ENCODE peak calls at places on chromosomes 5 and 9, in four cellular contexts. O is uterus, F is WERI-Rb-1, Z is gastrocnemius medialis. R is an unnamed sample. For H3K27me3, the result is how much of the 10 kb centered on the place peaks cover.

GRCh38 chr5:177369050-177369912 is 11.6 kb downstream of the RGS14 start:
- DNase-seq in O (no peak), F (no peak), Z (peak), R (no peak)

GRCh38 chr9:132207839-132208615 is 46.2 kb downstream of the NTNG2 start:
- DNase-seq in O (no peak), F (no peak), Z (no peak), R (no peak)

GRCh38 chr9:110997847-110998246 is 40.4 kb downstream of the LPAR1 start:
- DNase-seq in O (no peak), F (no peak), Z (no peak), R (peak)

GRCh38 chr9:120886490-120886967 is 9.5 kb upstream of the PHF19 start:
- DNase-seq in O (peak), F (no peak), Z (peak), R (no peak)

GRCh38 chr9:120532891-120533290 is 47.1 kb downstream of the CDK5RAP2 start:
- DNase-seq in O (no peak), F (no peak), Z (no peak), R (peak)

GRCh38 chr9:125240649-125240999 is 519 bp downstream of the HSPA5 start:
- DNase-seq in O (peak), F (no peak), Z (peak), R (no peak)

GRCh38 chr9:78031271-78031825 is at the start of gene GNAQ:
- DNase-seq in O (peak), F (peak), Z (no peak), R (no peak)

GRCh38 chr5:139744471-139745120 is 51.0 kb upstream of the PSD2 start:
- DNase-seq in O (no peak), F (peak), Z (no peak), R (no peak)

GRCh38 chr5:180172447-180173197 is 36.4 kb downstream of the RASGEF1C start:
- DNase-seq in O (no peak), F (no peak), Z (no peak), R (no peak)

GRCh38 chr5:71782771-71783770 is 64.0 kb downstream of the CARTPT start:
- DNase-seq in O (peak), F (peak), Z (peak), R (peak)

GRCh38 chr5:172335721-172336120 is 52.2 kb upstream of the UBTD2 start:
- DNase-seq in O (no peak), F (no peak), Z (no peak), R (no peak)

GRCh38 chr5:115389799-115390382 is 93.4 kb upstream of the CCDC112 start:
- DNase-seq in O (no peak), F (peak), Z (no peak), R (no peak)

GRCh38 chr9:33112099-33112498 is 35.6 kb upstream of the SMU1 start:
- DNase-seq in O (no peak), F (no peak), Z (no peak), R (no peak)

GRCh38 chr5:122937914-122938313 is 92.5 kb downstream of the SNX24 start:
- DNase-seq in O (no peak), F (no peak), Z (peak), R (no peak)

GRCh38 chr9:69172895-69173294 is 1.2 kb upstream of the TJP2 start:
- DNase-seq in O (no peak), F (no peak), Z (no peak), R (peak)

GRCh38 chr5:2167671-2168070 is 284.9 kb upstream of the IRX4 start:
- DNase-seq in O (no peak), F (no peak), Z (no peak), R (no peak)

GRCh38 chr5:150577378-150577777 is 63.1 kb upstream of the SYNPO start:
- DNase-seq in O (no peak), F (no peak), Z (peak), R (no peak)

GRCh38 chr9:91193658-91194391 is 167.9 kb downstream of the AUH start:
- DNase-seq in O (peak), F (peak), Z (peak), R (peak)

GRCh38 chr5:82358454-82358853 is 80.3 kb upstream of the RPS23 start:
- DNase-seq in O (no peak), F (no peak), Z (no peak), R (peak)

GRCh38 chr9:136530472-136531089 is 15.3 kb downstream of the NOTCH1 start:
- DNase-seq in O (no peak), F (no peak), Z (no peak), R (no peak)

GRCh38 chr5:72394688-72395087 is 74.5 kb downstream of the PTCD2 start:
- DNase-seq in O (no peak), F (peak), Z (no peak), R (no peak)

GRCh38 chr5:72115277-72115676 is 8.0 kb downstream of the MAP1B start:
- DNase-seq in O (no peak), F (no peak), Z (no peak), R (no peak)

GRCh38 chr9:96644137-96644536 is 11.0 kb downstream of the PRXL2C start:
- DNase-seq in O (no peak), F (no peak), Z (no peak), R (no peak)

GRCh38 chr9:108322326-108323098 is 533.3 kb downstream of the ACTL7B start:
- DNase-seq in O (no peak), F (no peak), Z (no peak), R (peak)

GRCh38 chr9:18668944-18669343 is 195.0 kb downstream of the ADAMTSL1 start:
- DNase-seq in O (no peak), F (no peak), Z (no peak), R (no peak)

GRCh38 chr5:1178529-1179382 is 22.6 kb upstream of the SLC6A19 start:
- DNase-seq in O (no peak), F (no peak), Z (no peak), R (no peak)

GRCh38 chr5:155040984-155041383 is 27.4 kb downstream of the KIF4B start:
- DNase-seq in O (no peak), F (no peak), Z (no peak), R (peak)

GRCh38 chr9:103361906-103362305 is 366.8 kb downstream of the CYLC2 start:
- DNase-seq in O (no peak), F (no peak), Z (no peak), R (peak)

GRCh38 chr9:137240321-137240840 is 706 bp upstream of the TUBB4B start:
- DNase-seq in O (peak), F (no peak), Z (peak), R (peak)

GRCh38 chr5:30839956-30840355 is 353.5 kb upstream of the CDH6 start:
- DNase-seq in O (no peak), F (no peak), Z (no peak), R (no peak)

GRCh38 chr5:104186100-104186499 is 623.5 kb upstream of the NUDT12 start:
- DNase-seq in O (no peak), F (peak), Z (peak), R (peak)

GRCh38 chr5:125413861-125414260 is 667.4 kb upstream of the ZNF608 start:
- DNase-seq in O (no peak), F (peak), Z (no peak), R (no peak)
- TF ChIP-seq CTCF in O (no peak), F (no peak), Z (no peak), R (no peak)

GRCh38 chr5:6581090-6581489 is 51.8 kb downstream of the NSUN2 start:
- DNase-seq in O (no peak), F (no peak), Z (no peak), R (no peak)

GRCh38 chr5:6583049-6583880 is 49.6 kb downstream of the NSUN2 start:
- DNase-seq in O (peak), F (peak), Z (no peak), R (no peak)

GRCh38 chr5:6581559-6582426 is 51.1 kb downstream of the NSUN2 start:
- DNase-seq in O (no peak), F (no peak), Z (no peak), R (no peak)

GRCh38 chr5:6584101-6584645 is 48.7 kb downstream of the NSUN2 start:
- DNase-seq in O (no peak), F (no peak), Z (no peak), R (no peak)

DNA sequence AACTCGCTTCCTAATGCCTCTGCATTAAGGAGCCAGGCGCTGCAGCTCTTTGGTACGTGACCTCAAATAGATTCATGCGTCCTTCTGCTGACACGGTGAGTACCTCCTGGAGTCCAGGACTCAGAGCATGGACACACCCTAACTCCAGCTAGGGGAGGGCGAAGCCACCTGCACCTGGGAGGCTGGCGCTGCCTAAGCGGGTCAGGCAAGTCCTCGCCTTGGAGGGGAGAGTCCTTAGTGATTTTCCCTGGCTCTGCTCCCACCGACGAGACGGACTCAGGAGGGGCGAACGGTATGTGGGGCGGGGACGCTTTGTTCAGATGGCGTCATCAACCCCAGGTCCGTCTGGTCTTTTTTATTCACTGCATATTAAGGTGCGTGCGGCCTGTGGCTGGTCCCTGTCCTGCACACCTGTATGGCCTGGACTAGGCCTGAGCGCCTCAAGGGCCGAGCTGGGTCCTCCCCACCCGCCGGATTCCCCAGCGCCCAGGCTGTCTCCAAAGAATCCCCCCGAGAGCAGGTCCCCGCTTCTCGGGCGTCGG is 50.3 kb downstream of the NSUN2 start:
- DNase-seq in O (no peak), F (no peak), Z (no peak), R (no peak)
- H3K27me3 ChIP-seq in O (under half), F (under half), Z (under half), R (under half)

GRCh38 chr5:112240011-112240410 is 179.1 kb downstream of the EPB41L4A start:
- DNase-seq in O (no peak), F (no peak), Z (no peak), R (no peak)
- TF ChIP-seq CTCF in O (no peak), F (no peak), Z (no peak), R (no peak)

DNA sequence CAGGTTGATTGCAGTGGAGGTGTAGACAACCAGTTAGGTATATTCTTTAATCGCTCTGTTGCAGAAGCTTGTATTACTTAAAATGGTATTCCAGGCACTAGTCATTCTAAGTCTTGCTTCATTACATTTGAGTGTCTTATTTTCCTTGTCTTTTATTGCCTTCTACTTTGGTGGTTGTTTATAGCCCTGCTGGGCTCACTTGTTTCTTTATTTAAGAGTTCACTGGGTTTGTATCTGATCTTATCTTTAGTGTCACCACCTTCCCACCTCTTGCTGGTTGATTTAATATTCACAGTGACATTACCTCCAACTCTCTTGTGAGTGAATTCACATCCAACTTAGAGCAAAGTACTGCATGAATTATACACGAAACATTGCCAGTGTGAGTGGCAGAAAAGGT is 83.6 kb upstream of the BNC2 start:
- DNase-seq in O (no peak), F (no peak), Z (no peak), R (no peak)
- H3K27me3 ChIP-seq in O (under half), F (under half), Z (under half), R (under half)

DNA sequence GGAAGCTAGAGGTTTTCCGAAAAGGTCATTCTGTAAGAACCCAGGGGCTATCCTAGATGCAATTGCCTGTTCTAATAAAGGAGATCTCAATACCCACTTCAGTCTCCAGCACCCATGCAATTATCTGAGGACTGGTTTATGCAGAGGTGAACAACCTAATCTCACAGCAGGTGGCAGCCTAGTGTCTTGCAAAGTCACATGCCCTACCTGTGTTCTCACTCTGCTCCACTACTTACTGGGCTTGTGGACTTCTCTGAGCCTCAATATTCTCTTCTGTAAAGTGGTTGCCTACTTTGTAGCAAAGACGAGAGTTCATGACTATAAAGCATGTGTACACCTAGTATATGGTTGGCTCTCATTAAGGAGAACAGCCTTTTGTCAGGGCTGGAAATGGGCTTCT is 21.0 kb upstream of the ALDH1B1 start:
- DNase-seq in O (peak), F (peak), Z (no peak), R (no peak)
- TF ChIP-seq CTCF in O (peak), F (peak), Z (peak), R (peak)

GRCh38 chr5:136225796-136226195 is 32.8 kb upstream of the SMIM32 start:
- DNase-seq in O (no peak), F (no peak), Z (no peak), R (no peak)
- H3K27me3 ChIP-seq in O (under half), F (under half), Z (under half), R (under half)

GRCh38 chr5:6760636-6761035 is 47.4 kb downstream of the TENT4A start:
- DNase-seq in O (no peak), F (no peak), Z (no peak), R (no peak)

GRCh38 chr5:6758201-6758600 is 45.0 kb downstream of the TENT4A start:
- DNase-seq in O (no peak), F (peak), Z (no peak), R (no peak)

GRCh38 chr5:6760003-6760402 is 46.8 kb downstream of the TENT4A start:
- DNase-seq in O (no peak), F (no peak), Z (no peak), R (no peak)

GRCh38 chr5:6758706-6759105 is 45.5 kb downstream of the TENT4A start:
- DNase-seq in O (no peak), F (no peak), Z (no peak), R (no peak)

GRCh38 chr5:6759401-6759800 is 46.2 kb downstream of the TENT4A start:
- DNase-seq in O (no peak), F (no peak), Z (no peak), R (peak)
- TF ChIP-seq CTCF in O (no peak), F (peak), Z (no peak), R (peak)

DNA sequence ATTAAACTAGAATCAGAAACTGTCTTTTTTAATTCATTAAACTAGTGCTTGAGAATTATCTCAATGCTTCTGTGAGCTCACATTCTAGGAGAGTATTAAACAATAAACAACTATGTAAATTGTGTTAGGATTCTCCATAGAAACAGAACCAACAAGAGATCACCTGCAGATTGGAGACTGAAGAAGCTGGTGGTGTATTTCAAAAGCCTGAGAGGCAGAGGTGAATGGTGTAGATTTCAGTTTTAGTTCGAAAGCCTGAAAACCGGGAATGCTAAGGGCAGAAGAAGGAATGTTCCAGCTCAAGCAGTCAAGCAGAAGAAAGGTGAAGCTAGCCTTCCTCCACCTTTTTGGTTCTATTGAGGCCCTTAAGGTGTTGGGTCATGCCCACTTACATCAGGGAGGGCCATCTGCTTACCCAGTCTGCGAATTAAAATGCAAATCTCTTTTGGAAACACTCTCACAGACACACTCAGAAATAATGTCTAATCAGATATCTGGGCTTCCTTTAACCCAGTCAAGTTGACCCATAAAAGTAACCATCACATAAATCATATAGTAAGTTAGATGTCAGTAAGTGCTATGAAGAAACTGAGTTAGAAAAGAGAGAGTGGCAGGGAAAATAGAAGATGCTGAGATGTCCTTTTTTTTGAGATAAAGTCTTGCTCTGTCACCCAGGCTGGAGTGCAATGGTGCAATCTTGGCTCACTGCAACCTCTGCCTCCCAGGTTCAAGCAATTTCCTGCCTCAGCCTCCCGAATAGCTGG is 291.5 kb downstream of the ARRDC3 start:
- DNase-seq in O (no peak), F (no peak), Z (no peak), R (no peak)
- H3K27me3 ChIP-seq in O (under half), F (under half), Z (under half), R (under half)